ENCODE peak calls at places on chromosome 4, in six cellular contexts. K, I, C, X, B and U are unnamed samples.

GRCh38 chr4:139887962-139888735 is 222.5 kb downstream of the MGST2 start:
- DNase-seq in I (no peak), C (no peak), K (peak), B (no peak), X (peak), U (no peak)

GRCh38 chr4:40325406-40326019 is 9.6 kb upstream of the CHRNA9 start:
- DNase-seq in X (peak), B (peak), C (peak), I (peak), K (peak), U (no peak)

GRCh38 chr4:153205028-153205648 is 895 bp downstream of the TRIM2 start:
- DNase-seq in B (no peak), X (peak), C (no peak), K (no peak), I (peak), U (no peak)

GRCh38 chr4:82643994-82644730 is 82.4 kb upstream of the TMEM150C start:
- DNase-seq in K (no peak), X (no peak), I (no peak), B (no peak), C (no peak), U (no peak)

GRCh38 chr4:15563871-15564270 is 91.3 kb downstream of the FBXL5 start:
- DNase-seq in X (no peak), I (no peak), C (no peak), B (no peak), K (no peak), U (no peak)

GRCh38 chr4:174503079-174503724 is 19.1 kb downstream of the HPGD start:
- DNase-seq in C (no peak), I (no peak), B (no peak), X (no peak), K (no peak), U (no peak)

GRCh38 chr4:158782539-158783360 is 13.9 kb downstream of the FNIP2 start:
- DNase-seq in C (no peak), B (no peak), X (no peak), K (no peak), I (no peak), U (no peak)

GRCh38 chr4:132614682-132615081 is 534.4 kb upstream of the PCDH10 start:
- DNase-seq in K (no peak), I (no peak), B (no peak), X (no peak), C (no peak), U (no peak)

GRCh38 chr4:182643801-182644311 is 273.3 kb downstream of the DCTD start:
- DNase-seq in C (no peak), K (no peak), X (no peak), B (no peak), I (no peak), U (no peak)

GRCh38 chr4:39576268-39576667 is 49.0 kb upstream of the UGDH start:
- DNase-seq in B (no peak), K (no peak), C (no peak), X (peak), I (no peak), U (no peak)

GRCh38 chr4:87382116-87382515 is 8.9 kb downstream of the HSD17B11 start:
- DNase-seq in B (no peak), X (no peak), C (no peak), K (no peak), I (no peak), U (no peak)

GRCh38 chr4:155079866-155080265 is 128.6 kb upstream of the NPY2R start:
- DNase-seq in C (no peak), K (no peak), B (no peak), I (no peak), X (no peak), U (no peak)

GRCh38 chr4:83075696-83076095 is 38.8 kb downstream of the PLAC8 start:
- DNase-seq in I (no peak), X (no peak), K (no peak), B (no peak), C (no peak), U (no peak)

GRCh38 chr4:18937746-18938145 is 916.2 kb upstream of the LCORL start:
- DNase-seq in X (no peak), C (no peak), B (no peak), I (no peak), K (no peak), U (no peak)

GRCh38 chr4:43853565-43854345 is 594.9 kb downstream of the KCTD8 start:
- DNase-seq in K (no peak), X (no peak), I (no peak), B (no peak), C (no peak), U (no peak)

GRCh38 chr4:118765399-118765798 is 70.5 kb downstream of the SEC24D start:
- DNase-seq in B (peak), C (no peak), I (no peak), X (no peak), K (no peak), U (no peak)

GRCh38 chr4:77045490-77045889 is 30.3 kb downstream of the CCNI start:
- DNase-seq in K (no peak), X (no peak), C (no peak), B (no peak), I (no peak), U (no peak)

GRCh38 chr4:112938461-112939058 is 110.9 kb upstream of the ANK2 start:
- DNase-seq in B (peak), K (no peak), C (no peak), I (no peak), X (peak), U (no peak)

GRCh38 chr4:140993350-140993749 is 139.9 kb downstream of the RNF150 start:
- DNase-seq in K (no peak), X (no peak), I (no peak), B (no peak), C (no peak), U (no peak)

GRCh38 chr4:152399246-152399645 is 136.6 kb downstream of the FBXW7 start:
- DNase-seq in K (no peak), X (peak), C (no peak), I (no peak), B (no peak), U (no peak)

DNA sequence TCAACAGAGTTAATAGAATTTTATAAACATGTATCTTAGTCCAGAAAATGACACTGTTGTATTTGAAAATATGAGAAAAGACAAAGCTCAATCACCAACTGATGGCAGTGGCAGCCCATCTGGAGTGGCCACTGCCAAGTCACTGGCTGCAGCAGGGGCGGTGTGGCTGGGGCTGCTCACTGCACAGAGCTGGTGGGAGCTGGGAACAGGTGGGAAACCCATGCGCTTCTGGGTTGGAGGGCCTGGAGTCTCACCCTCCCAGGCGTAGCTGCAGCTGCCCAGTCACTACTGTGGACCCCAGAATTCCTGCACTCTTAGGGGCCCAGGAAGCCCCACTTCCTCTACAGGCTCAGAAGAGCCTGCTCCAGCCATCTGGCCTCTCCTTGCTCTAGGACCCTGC is 251.8 kb upstream of the NDST4 start:
- DNase-seq in I (no peak), X (no peak), C (no peak), K (no peak), B (no peak), U (no peak)
- TF ChIP-seq CTCF in I (no peak), X (no peak), C (no peak), K (no peak), B (no peak), U (no peak)

GRCh38 chr4:24141836-24142235 is 252.0 kb upstream of the PPARGC1A start:
- DNase-seq in C (no peak), K (no peak), B (no peak), X (no peak), I (no peak), U (no peak)

GRCh38 chr4:24137963-24138601 is 248.2 kb upstream of the PPARGC1A start:
- DNase-seq in I (no peak), X (no peak), C (no peak), K (no peak), B (no peak), U (no peak)

GRCh38 chr4:24140892-24141291 is 251.0 kb upstream of the PPARGC1A start:
- DNase-seq in C (no peak), I (no peak), X (no peak), B (no peak), K (no peak), U (no peak)

GRCh38 chr4:24131954-24132673 is 242.3 kb upstream of the PPARGC1A start:
- DNase-seq in K (no peak), I (no peak), C (no peak), X (no peak), B (no peak), U (no peak)

DNA sequence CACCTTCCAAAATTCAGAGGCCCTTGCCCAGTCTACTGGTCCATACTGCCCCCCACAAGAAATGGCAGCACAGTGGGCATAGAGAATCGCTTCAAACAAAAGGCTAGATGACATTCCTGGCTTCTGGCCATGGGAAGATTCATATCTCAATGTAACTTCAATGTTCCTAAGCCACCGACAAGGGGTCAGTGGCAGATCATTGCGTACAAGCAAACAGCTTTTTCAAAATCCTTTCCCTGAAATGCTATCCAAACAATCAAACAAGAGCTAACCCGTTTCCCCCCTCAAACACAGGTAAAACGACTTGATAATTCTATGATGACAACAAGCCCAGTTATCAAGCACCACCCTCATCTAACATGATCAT is 247.7 kb upstream of the PPARGC1A start:
- DNase-seq in X (no peak), C (no peak), B (no peak), K (no peak), I (no peak), U (no peak)
- H3K4me3 ChIP-seq in X (no peak), C (no peak), B (no peak), K (no peak), I (no peak), U (no peak)

DNA sequence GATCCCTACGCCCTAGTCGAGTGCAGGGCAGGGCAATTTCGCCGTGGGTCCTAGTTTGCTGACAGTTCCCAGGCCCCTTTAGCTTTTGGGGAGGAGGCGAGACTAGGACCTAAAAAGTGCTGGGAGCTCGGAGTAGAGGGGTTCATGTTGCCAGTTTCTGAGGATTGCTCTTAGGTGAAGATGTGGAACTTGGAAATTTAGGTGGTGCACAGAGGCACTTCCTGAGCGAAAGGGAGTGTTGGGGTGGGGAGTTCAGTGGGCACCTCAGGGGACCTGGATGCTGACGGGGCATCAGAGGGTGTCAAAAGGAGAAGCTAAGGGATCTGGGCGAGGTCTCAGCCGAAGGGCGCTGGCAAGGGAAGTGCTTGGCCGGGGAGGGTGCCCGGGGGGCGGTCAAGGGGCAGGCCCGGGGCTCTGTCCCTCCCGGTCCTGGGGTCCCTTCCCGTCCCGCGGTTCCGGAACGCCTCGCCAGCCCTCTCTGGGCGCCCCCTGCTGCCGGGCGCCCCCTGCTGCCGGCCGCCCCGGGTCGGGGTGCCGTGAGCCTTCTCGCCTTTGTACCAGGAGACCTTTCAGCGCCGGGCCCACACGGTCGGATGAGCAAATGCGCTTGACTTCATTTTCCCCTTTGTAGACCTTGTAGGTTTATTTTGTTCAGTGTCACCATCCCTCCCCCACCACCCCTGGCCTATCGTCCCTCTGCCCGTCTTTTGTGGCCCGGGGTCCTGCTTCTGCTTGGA is 3.0 kb upstream of the PHOX2B start:
- DNase-seq in K (no peak), C (no peak), B (no peak), I (no peak), X (no peak), U (no peak)
- TF ChIP-seq CTCF in K (no peak), C (no peak), B (no peak), I (no peak), X (peak), U (no peak)

GRCh38 chr4:1723131-1723801 is 1.9 kb downstream of the TACC3 start:
- DNase-seq in B (no peak), K (no peak), X (peak), C (no peak), I (peak), U (no peak)
- H3K4me3 ChIP-seq in B (peak), K (no peak), X (peak), C (no peak), I (peak), U (peak)

DNA sequence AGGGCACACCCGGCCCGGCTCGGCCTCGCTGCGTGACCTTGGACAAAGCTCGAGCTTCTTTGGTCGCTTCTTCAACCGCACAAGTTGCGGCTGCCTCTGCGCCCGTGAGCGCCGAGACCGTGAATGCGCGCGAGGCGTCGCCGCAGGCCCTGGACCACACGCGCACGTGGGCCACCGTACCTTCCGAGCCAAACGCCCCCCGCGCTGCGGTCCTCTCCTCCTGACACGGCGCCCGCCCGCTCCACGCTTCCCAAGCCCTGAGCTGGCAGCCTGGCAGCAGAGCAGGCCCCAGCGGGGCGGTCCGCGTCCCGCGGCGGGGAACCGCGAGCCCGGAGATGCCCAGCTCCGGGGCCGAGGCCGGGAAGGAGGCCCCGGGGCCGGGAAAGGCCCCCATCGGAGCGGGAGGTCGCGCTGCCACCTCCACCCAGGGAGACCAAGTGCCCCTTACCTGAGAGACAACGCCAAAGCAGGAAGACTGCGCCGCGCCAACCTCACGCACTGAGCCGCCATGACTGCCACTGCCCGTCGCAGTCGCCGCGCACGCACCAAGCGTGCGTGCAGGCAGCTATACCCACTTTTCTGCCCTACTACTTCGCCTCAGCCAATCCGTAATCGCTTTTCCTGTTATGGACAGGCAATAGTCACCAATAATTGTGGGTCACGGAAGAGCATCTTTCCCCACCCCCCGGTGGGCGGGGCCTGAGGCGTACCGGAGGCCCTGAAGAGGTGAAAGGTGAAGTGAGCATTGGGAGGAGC is at the start of gene GRPEL1:
- DNase-seq in I (peak), C (peak), X (peak), K (peak), B (peak), U (peak)
- TF ChIP-seq CTCF in I (no peak), C (no peak), X (no peak), K (no peak), B (no peak), U (peak)

GRCh38 chr4:170091069-170091696 is 1.4 kb upstream of the AADAT start:
- DNase-seq in X (no peak), B (no peak), K (no peak), C (no peak), I (no peak), U (peak)

GRCh38 chr4:170089743-170090666 is at the start of gene AADAT:
- DNase-seq in C (peak), I (no peak), X (peak), B (peak), K (peak), U (peak)

GRCh38 chr4:170088686-170089085 is 1.1 kb downstream of the AADAT start:
- DNase-seq in K (no peak), X (no peak), B (no peak), I (no peak), C (no peak), U (no peak)

GRCh38 chr4:170090667-170091052 is 904 bp upstream of the AADAT start:
- DNase-seq in K (no peak), I (no peak), X (no peak), C (no peak), B (no peak), U (no peak)

GRCh38 chr4:170089274-170089742 is 448 bp downstream of the AADAT start:
- DNase-seq in K (no peak), B (no peak), C (no peak), I (no peak), X (no peak), U (no peak)
- H3K4me3 ChIP-seq in K (peak), B (peak), C (peak), I (no peak), X (no peak), U (peak)

DNA sequence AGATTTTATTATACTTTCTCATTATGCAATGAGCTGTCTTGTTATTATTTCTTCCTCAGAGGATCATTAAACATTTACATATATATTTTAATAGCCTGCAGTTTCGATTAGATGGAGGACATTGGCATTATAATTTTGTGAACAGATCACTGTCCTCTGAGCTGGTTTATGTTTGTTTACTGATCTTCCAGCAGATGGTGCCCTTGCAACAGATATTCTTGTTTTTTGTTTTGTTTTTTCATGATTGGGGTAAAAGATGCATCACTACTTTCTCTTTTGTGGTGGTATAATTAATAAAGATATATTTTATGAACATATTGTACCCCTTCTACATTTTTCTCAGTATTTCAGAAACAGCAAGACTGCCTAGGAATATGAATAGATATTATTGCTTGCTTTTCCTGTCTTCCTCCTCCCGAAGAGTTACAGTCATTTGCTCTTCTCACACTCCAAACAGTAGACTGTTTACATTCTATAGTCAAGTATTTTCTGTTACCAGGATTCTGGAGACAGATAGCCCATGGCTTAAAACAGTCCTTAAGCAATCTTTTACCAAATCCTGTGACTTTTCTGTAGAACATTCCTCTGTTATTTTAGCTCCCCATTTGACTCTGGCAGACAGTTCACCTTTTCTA is 905.2 kb downstream of the TRAM1L1 start:
- DNase-seq in B (peak), K (no peak), C (no peak), X (peak), I (no peak), U (no peak)
- TF ChIP-seq CTCF in B (peak), K (no peak), C (no peak), X (peak), I (no peak), U (no peak)

GRCh38 chr4:30855232-30855631 is 135.1 kb downstream of the PCDH7 start:
- DNase-seq in B (no peak), C (no peak), K (no peak), X (no peak), I (no peak), U (no peak)

GRCh38 chr4:30856795-30857564 is 136.8 kb downstream of the PCDH7 start:
- DNase-seq in B (no peak), I (no peak), X (no peak), K (no peak), C (no peak), U (no peak)

GRCh38 chr4:30854566-30854965 is 134.4 kb downstream of the PCDH7 start:
- DNase-seq in X (no peak), B (peak), C (no peak), K (no peak), I (no peak), U (no peak)
- H3K4me3 ChIP-seq in X (no peak), B (peak), C (no peak), K (no peak), I (no peak), U (no peak)

DNA sequence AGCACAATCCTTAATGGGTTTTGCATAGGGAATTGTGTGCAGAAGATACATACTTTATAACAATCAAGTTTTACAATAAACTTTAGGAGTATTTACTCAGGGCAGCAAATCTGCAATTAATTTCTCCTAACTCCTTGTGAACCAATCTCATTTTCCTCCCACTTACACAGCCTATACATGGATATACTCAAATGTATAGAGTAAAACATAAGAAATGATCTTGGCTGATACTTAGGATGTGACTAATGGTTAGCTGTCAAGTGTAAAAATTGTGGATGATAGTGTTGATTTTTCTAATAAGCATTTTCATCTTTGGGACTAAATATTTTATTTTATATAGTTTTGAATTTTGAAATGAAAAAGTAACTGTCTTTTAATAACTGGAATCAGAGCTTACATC is 759.6 kb downstream of the GRID2 start:
- DNase-seq in I (no peak), B (no peak), K (no peak), C (no peak), X (no peak), U (no peak)
- TF ChIP-seq CTCF in I (no peak), B (no peak), K (no peak), C (no peak), X (no peak), U (no peak)